ENCODE peak calls at places on chromosomes 16 and 17, in six cellular contexts. H, N, Z, I, Q and A are unnamed samples.

GRCh38 chr16:24700549-24701392 is 28.7 kb upstream of the TNRC6A start:
- DNase-seq in I (peak), H (peak), Q (no peak), N (peak), Z (peak), A (no peak)

GRCh38 chr17:27633312-27634025 is 2.5 kb downstream of the LGALS9 start:
- DNase-seq in N (no peak), I (no peak), H (no peak), Z (peak), Q (no peak), A (no peak)

GRCh38 chr16:68287276-68288251 is 23.2 kb downstream of the SLC7A6OS start:
- DNase-seq in H (peak), I (no peak), Z (peak), N (peak), Q (no peak), A (no peak)

GRCh38 chr16:3295783-3296182 is 9.4 kb downstream of the TIGD7 start:
- DNase-seq in H (no peak), Q (no peak), I (no peak), N (no peak), Z (no peak), A (no peak)

GRCh38 chr16:29029168-29029994 is 44.5 kb downstream of the LAT start:
- DNase-seq in N (peak), Z (peak), H (peak), Q (no peak), I (no peak), A (no peak)

GRCh38 chr16:10205688-10206087 is 23.5 kb upstream of the GRIN2A start:
- DNase-seq in Z (no peak), I (no peak), N (no peak), H (no peak), Q (no peak), A (no peak)

GRCh38 chr17:27748360-27748825 is 51.9 kb downstream of the NOS2 start:
- DNase-seq in N (no peak), I (no peak), Z (no peak), Q (no peak), H (no peak), A (no peak)

GRCh38 chr17:15180121-15180561 is 85.0 kb downstream of the PMP22 start:
- DNase-seq in Q (no peak), Z (no peak), H (no peak), I (no peak), N (no peak), A (no peak)